ENCODE peak calls at places on chromosomes 16 and 17, in four cellular contexts. Z is M059J, T is GM23248, O is heart left ventricle. I is an unnamed sample.

GRCh38 chr16:24819462-24820040 is 26.2 kb upstream of the SLC5A11 start:
- DNase-seq in Z (no peak), T (peak), O (no peak), I (no peak)

GRCh38 chr16:22007509-22008214 is at the start of gene MOSMO:
- DNase-seq in Z (peak), T (peak), O (peak), I (peak)

GRCh38 chr17:66625321-66625767 is 209.6 kb upstream of the CACNG5 start:
- DNase-seq in Z (peak), T (peak), O (no peak), I (peak)

GRCh38 chr17:33178641-33179040 is 114.5 kb downstream of the ASIC2 start:
- DNase-seq in Z (no peak), T (peak), O (no peak), I (no peak)

GRCh38 chr16:57185446-57185944 is 344 bp downstream of the PSME3IP1 start:
- DNase-seq in Z (peak), T (peak), O (peak), I (peak)

GRCh38 chr17:64147110-64148016 is 17.4 kb upstream of the ERN1 start:
- DNase-seq in Z (no peak), T (peak), O (no peak), I (peak)

GRCh38 chr16:69017036-69017783 is 88.2 kb upstream of the HAS3 start:
- DNase-seq in Z (peak), T (peak), O (no peak), I (peak)

GRCh38 chr17:40345161-40346034 is 19.1 kb downstream of the GJD3 start:
- DNase-seq in Z (peak), T (peak), O (peak), I (peak)

GRCh38 chr16:65283238-65283651 is 161.4 kb upstream of the CDH11 start:
- DNase-seq in Z (peak), T (no peak), O (no peak), I (peak)

GRCh38 chr17:17824119-17824779 is 12.5 kb downstream of the SREBF1 start:
- DNase-seq in Z (no peak), T (no peak), O (no peak), I (no peak)

GRCh38 chr17:83104577-83105505 is 25.4 kb downstream of the METRNL start:
- DNase-seq in Z (no peak), T (peak), O (no peak), I (no peak)

GRCh38 chr17:72632026-72632684 is 460.3 kb downstream of the SLC39A11 start:
- DNase-seq in Z (peak), T (no peak), O (no peak), I (no peak)

GRCh38 chr16:57862698-57863433 is 60.6 kb upstream of the KIFC3 start:
- DNase-seq in Z (peak), T (no peak), O (no peak), I (no peak)

GRCh38 chr16:65845466-65846209 is 520.9 kb upstream of the CDH5 start:
- DNase-seq in Z (peak), T (peak), O (no peak), I (no peak)

GRCh38 chr17:46889519-46889918 is 33.4 kb upstream of the GOSR2 start:
- DNase-seq in Z (no peak), T (no peak), O (no peak), I (no peak)

GRCh38 chr16:77564791-77565390 is 130.1 kb upstream of the ADAMTS18 start:
- DNase-seq in Z (peak), T (peak), O (no peak), I (peak)

I was measured in astrocyte of the spinal cord.